ENCODE peak calls at places on chromosomes 4 and X, in five cellular contexts. F is PC-3, X is SK-N-SH, C is neural progenitor cell, Y is MM.1S. I is an unnamed sample. For H4K20me1 and H3F3A, the result is how much of the 10 kb centered on the place peaks cover.

GRCh38 chr4:37661643-37662221 is 24.4 kb downstream of the RELL1 start:
- DNase-seq in C (no peak), F (no peak), Y (no peak), X (no peak), I (peak)

GRCh38 chr4:168612435-168613139 is 115.7 kb downstream of the PALLD start:
- DNase-seq in F (peak), C (no peak), X (no peak), Y (no peak), I (peak)

GRCh38 chrX:47222776-47223350 is 4.4 kb downstream of the CDK16 start:
- DNase-seq in Y (no peak), C (peak), X (peak), F (no peak), I (no peak)

GRCh38 chr4:61202100-61202637 is 2.0 kb downstream of the ADGRL3 start:
- DNase-seq in C (peak), Y (no peak), F (peak), X (peak), I (no peak)

GRCh38 chr4:111274486-111274885 is 651.6 kb upstream of the PITX2 start:
- DNase-seq in Y (no peak), F (no peak), C (no peak), X (no peak), I (no peak)

GRCh38 chr4:94419956-94420355 is 31.8 kb upstream of the PDLIM5 start:
- DNase-seq in C (no peak), F (peak), Y (no peak), X (no peak), I (peak)

GRCh38 chrX:109684136-109684535 is 48.9 kb downstream of the ACSL4 start:
- DNase-seq in X (no peak), C (no peak), F (no peak), Y (no peak), I (peak)

GRCh38 chr4:122603156-122603574 is 17.7 kb downstream of the IL21 start:
- DNase-seq in F (no peak), X (no peak), C (no peak), Y (no peak), I (no peak)

GRCh38 chrX:122586831-122587230 is 597.2 kb upstream of the GRIA3 start:
- DNase-seq in F (no peak), X (no peak), Y (no peak), C (no peak), I (peak)

GRCh38 chrX:72620550-72621145 is 48.0 kb upstream of the HDAC8 start:
- DNase-seq in Y (no peak), F (peak), X (no peak), C (no peak), I (peak)

GRCh38 chrX:130330706-130331105 is 9.0 kb upstream of the SLC25A14 start:
- DNase-seq in X (peak), F (peak), C (peak), Y (peak), I (peak)

GRCh38 chr4:133921280-133922195 is 280.1 kb downstream of the PABPC4L start:
- DNase-seq in F (peak), X (no peak), Y (no peak), C (peak), I (peak)

GRCh38 chrX:116961872-116962582 is 499.3 kb upstream of the CT83 start:
- DNase-seq in F (peak), Y (no peak), X (peak), C (no peak), I (peak)

GRCh38 chr4:76964769-76965168 is 15.2 kb downstream of the SEPTIN11 start:
- DNase-seq in X (no peak), Y (no peak), C (no peak), F (peak), I (no peak)

GRCh38 chrX:123961268-123962005 is at the start of gene STAG2:
- DNase-seq in F (peak), X (peak), C (peak), Y (peak), I (peak)

GRCh38 chrX:109472939-109473713 is 8.8 kb downstream of the GUCY2F start:
- DNase-seq in F (peak), X (peak), C (peak), Y (peak), I (peak)

GRCh38 chr4:56858302-56858644 is 36.8 kb upstream of the SPINK2 start:
- DNase-seq in F (no peak), Y (no peak), C (no peak), X (no peak), I (no peak)

GRCh38 chr4:80610845-80611244 is 275.3 kb downstream of the CFAP299 start:
- DNase-seq in C (no peak), X (no peak), F (no peak), Y (no peak), I (peak)

GRCh38 chrX:153766871-153767673 is 3.0 kb downstream of the PLXNB3 start:
- DNase-seq in X (peak), Y (no peak), F (no peak), C (no peak), I (no peak)

GRCh38 chr4:128768373-128768996 is 41.0 kb upstream of the JADE1 start:
- DNase-seq in X (no peak), Y (no peak), F (no peak), C (no peak), I (peak)

GRCh38 chrX:118498351-118498750 is 2.7 kb downstream of the DOCK11 start:
- DNase-seq in X (no peak), F (no peak), C (no peak), Y (no peak), I (no peak)

GRCh38 chr4:171390626-171391025 is 422.6 kb upstream of the GALNTL6 start:
- DNase-seq in C (no peak), Y (no peak), X (no peak), F (no peak), I (no peak)

GRCh38 chrX:136847874-136848273 is 32.7 kb downstream of the RBMX start:
- DNase-seq in X (no peak), C (no peak), F (no peak), Y (no peak), I (no peak)

GRCh38 chr4:992297-993110 is 700 bp downstream of the SLC26A1 start:
- DNase-seq in X (no peak), Y (no peak), F (peak), C (no peak), I (no peak)

GRCh38 chr4:989722-990471 is 3.1 kb downstream of the IDUA start:
- DNase-seq in Y (no peak), C (no peak), X (no peak), F (no peak), I (no peak)

GRCh38 chr4:993111-994029 is at the start of gene SLC26A1:
- DNase-seq in F (peak), Y (no peak), X (no peak), C (no peak), I (no peak)

GRCh38 chr4:990746-991367 is 2.3 kb downstream of the SLC26A1 start:
- DNase-seq in F (no peak), Y (no peak), C (no peak), X (no peak), I (no peak)

GRCh38 chr4:991451-992296 is 1.5 kb downstream of the SLC26A1 start:
- DNase-seq in F (no peak), X (no peak), Y (no peak), C (no peak), I (no peak)
- H4K20me1 ChIP-seq in F (under half), X (under half), Y (under half), C (under half), I (under half)

GRCh38 chrX:132023896-132024386 is 839 bp downstream of the STK26 start:
- DNase-seq in F (peak), X (no peak), C (peak), Y (peak), I (no peak)
- H3K9ac ChIP-seq in F (peak), X (peak), C (no peak), Y (peak), I (no peak)

GRCh38 chrX:1500701-1501624 is 36.0 kb downstream of the P2RY8 start:
- DNase-seq in F (no peak), C (no peak), X (no peak), Y (peak), I (no peak)
- H3F3A ChIP-seq in F (under half), C (under half), X (under half), Y (under half), I (under half)

GRCh38 chr4:102807345-102807744 is 20.0 kb downstream of the UBE2D3 start:
- DNase-seq in F (no peak), Y (no peak), C (no peak), X (no peak), I (no peak)
- H4K20me1 ChIP-seq in F (under half), Y (half or more), C (half or more), X (half or more), I (under half)

DNA sequence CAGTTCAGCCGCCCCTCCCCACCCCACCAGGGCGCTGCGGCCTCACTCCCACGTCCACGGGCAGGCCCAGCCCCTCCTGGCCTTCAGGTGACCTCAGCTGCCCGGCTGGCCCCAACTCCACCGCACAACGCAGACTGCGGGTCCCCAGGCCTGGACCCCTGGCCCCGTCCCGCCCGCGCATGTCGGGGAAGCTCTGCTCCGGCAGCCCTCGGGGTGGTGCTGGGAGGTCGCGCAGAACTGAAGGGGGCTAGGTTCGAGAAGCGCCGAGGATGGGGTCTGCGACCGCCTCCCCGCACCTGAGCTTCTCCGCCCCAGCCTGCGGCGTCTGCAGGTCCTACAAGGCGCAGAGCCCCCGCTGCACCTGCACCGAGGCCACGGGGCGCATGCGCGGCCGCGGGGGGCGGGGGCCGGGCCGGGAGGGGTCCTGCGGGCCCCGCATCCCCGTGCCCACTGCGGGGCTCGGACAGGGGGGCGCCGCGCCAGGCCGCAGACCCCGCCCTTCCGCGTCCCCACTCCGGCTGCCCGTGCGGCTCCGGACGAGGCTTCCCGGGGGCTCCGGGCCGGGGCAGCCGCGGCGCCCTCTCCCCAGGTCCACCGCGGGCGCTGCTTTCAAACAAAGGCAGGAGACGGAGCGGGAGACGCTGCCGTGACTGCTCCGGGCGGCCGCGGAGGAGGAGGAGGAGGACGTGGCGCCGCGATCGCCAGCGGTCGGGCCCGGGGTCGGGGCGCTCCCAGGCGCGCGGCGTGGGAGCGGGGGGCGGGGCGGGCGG is 678 bp upstream of the NAT8L start:
- DNase-seq in F (no peak), C (peak), X (peak), Y (no peak), I (peak)
- H3K9ac ChIP-seq in F (no peak), C (no peak), X (no peak), Y (no peak), I (no peak)

GRCh38 chrX:41730101-41730500 is 6.1 kb downstream of the GPR82 start:
- DNase-seq in Y (no peak), F (no peak), X (no peak), C (no peak), I (peak)

GRCh38 chrX:41732260-41732659 is 8.3 kb downstream of the GPR82 start:
- DNase-seq in Y (no peak), X (no peak), F (no peak), C (peak), I (no peak)

GRCh38 chrX:41723305-41723704 is 676 bp upstream of the GPR82 start:
- DNase-seq in X (no peak), Y (no peak), C (no peak), F (no peak), I (peak)

GRCh38 chrX:41723821-41724220 is at the start of gene GPR82:
- DNase-seq in C (no peak), F (no peak), Y (no peak), X (no peak), I (no peak)

GRCh38 chrX:41728125-41728524 is 4.1 kb downstream of the GPR82 start:
- DNase-seq in Y (no peak), F (no peak), X (no peak), C (no peak), I (no peak)
- H3F3A ChIP-seq in Y (under half), F (under half), X (under half), C (under half), I (under half)

GRCh38 chr4:108527729-108528128 is 92.6 kb upstream of the RPL34 start:
- DNase-seq in C (no peak), Y (peak), X (no peak), F (no peak), I (no peak)
- H4K20me1 ChIP-seq in C (under half), Y (under half), X (under half), F (under half), I (under half)

GRCh38 chr4:104772849-104773248 is 278.2 kb upstream of the CXXC4 start:
- DNase-seq in F (peak), Y (peak), C (no peak), X (no peak), I (no peak)
- H3K9ac ChIP-seq in F (no peak), Y (no peak), C (no peak), X (no peak), I (no peak)

I was measured in GM23248.